ENCODE peak calls at places on chromosomes 6 and 20, in nine cellular contexts. One of them, this sample, is unnamed.

GRCh38 chr6:37583261-37583660 is 83.6 kb upstream of the CCDC167 start:
- DNase-seq in IMR-90: no peak
- DNase-seq in progenitor cell of endocrine pancreas: no peak
- DNase-seq in RCC 7860: no peak
- DNase-seq in GM04503: no peak
- DNase-seq in body of pancreas: no peak
- DNase-seq in stimulated activated CD4-positive, alpha-beta T cell treated with anti-CD3 and anti-CD28 coated beads, Interleukin-1b, Interleukin-23, amount 100 ng/mL, for 1 hour: no peak
- DNase-seq in epithelial cell of prostate: no peak
- DNase-seq in substantia nigra: no peak
- DNase-seq in this sample: no peak

GRCh38 chr6:91083226-91083625 is 496.4 kb upstream of the MAP3K7 start:
- DNase-seq in progenitor cell of endocrine pancreas: no peak
- DNase-seq in GM04503: no peak
- DNase-seq in body of pancreas: no peak
- DNase-seq in IMR-90: no peak
- DNase-seq in substantia nigra: no peak
- DNase-seq in stimulated activated CD4-positive, alpha-beta T cell treated with anti-CD3 and anti-CD28 coated beads, Interleukin-1b, Interleukin-23, amount 100 ng/mL, for 1 hour: no peak
- DNase-seq in epithelial cell of prostate: no peak
- DNase-seq in RCC 7860: no peak
- DNase-seq in this sample: no peak

GRCh38 chr6:148263961-148264360 is 78.7 kb upstream of the SASH1 start:
- DNase-seq in RCC 7860: no peak
- DNase-seq in IMR-90: peak; percentile 20
- DNase-seq in progenitor cell of endocrine pancreas: no peak
- DNase-seq in GM04503: no peak
- DNase-seq in body of pancreas: no peak
- DNase-seq in stimulated activated CD4-positive, alpha-beta T cell treated with anti-CD3 and anti-CD28 coated beads, Interleukin-1b, Interleukin-23, amount 100 ng/mL, for 1 hour: no peak
- DNase-seq in substantia nigra: no peak
- DNase-seq in epithelial cell of prostate: no peak
- DNase-seq in this sample: no peak

GRCh38 chr6:29647927-29648642 is 8.8 kb upstream of the MOG start:
- DNase-seq in body of pancreas: peak; percentile 13
- DNase-seq in IMR-90: peak; percentile 50
- DNase-seq in RCC 7860: no peak
- DNase-seq in GM04503: no peak
- DNase-seq in substantia nigra: no peak
- DNase-seq in epithelial cell of prostate: no peak
- DNase-seq in stimulated activated CD4-positive, alpha-beta T cell treated with anti-CD3 and anti-CD28 coated beads, Interleukin-1b, Interleukin-23, amount 100 ng/mL, for 1 hour: no peak
- DNase-seq in progenitor cell of endocrine pancreas: no peak
- DNase-seq in this sample: no peak

GRCh38 chr6:137975058-137975940 is 108.2 kb downstream of the TNFAIP3 start:
- DNase-seq in IMR-90: peak; percentile 22
- DNase-seq in stimulated activated CD4-positive, alpha-beta T cell treated with anti-CD3 and anti-CD28 coated beads, Interleukin-1b, Interleukin-23, amount 100 ng/mL, for 1 hour: no peak
- DNase-seq in progenitor cell of endocrine pancreas: no peak
- DNase-seq in body of pancreas: no peak
- DNase-seq in GM04503: no peak
- DNase-seq in epithelial cell of prostate: no peak
- DNase-seq in substantia nigra: no peak
- DNase-seq in RCC 7860: no peak
- DNase-seq in this sample: no peak

GRCh38 chr20:57835462-57836455 is 125.9 kb upstream of the PMEPA1 start:
- DNase-seq in IMR-90: no peak
- DNase-seq in stimulated activated CD4-positive, alpha-beta T cell treated with anti-CD3 and anti-CD28 coated beads, Interleukin-1b, Interleukin-23, amount 100 ng/mL, for 1 hour: no peak
- DNase-seq in RCC 7860: no peak
- DNase-seq in substantia nigra: no peak
- DNase-seq in progenitor cell of endocrine pancreas: no peak
- DNase-seq in body of pancreas: no peak
- DNase-seq in epithelial cell of prostate: no peak
- DNase-seq in GM04503: no peak
- DNase-seq in this sample: no peak

GRCh38 chr6:117615981-117616961 is 14.0 kb upstream of the GOPC start:
- DNase-seq in substantia nigra: no peak
- DNase-seq in progenitor cell of endocrine pancreas: no peak
- DNase-seq in epithelial cell of prostate: no peak
- DNase-seq in IMR-90: peak; percentile 11
- DNase-seq in stimulated activated CD4-positive, alpha-beta T cell treated with anti-CD3 and anti-CD28 coated beads, Interleukin-1b, Interleukin-23, amount 100 ng/mL, for 1 hour: no peak
- DNase-seq in GM04503: no peak
- DNase-seq in body of pancreas: no peak
- DNase-seq in RCC 7860: peak; percentile 87
- DNase-seq in this sample: no peak

GRCh38 chr6:110534731-110535164 is 58.3 kb upstream of the SLC22A16 start:
- DNase-seq in GM04503: peak; percentile 79
- DNase-seq in stimulated activated CD4-positive, alpha-beta T cell treated with anti-CD3 and anti-CD28 coated beads, Interleukin-1b, Interleukin-23, amount 100 ng/mL, for 1 hour: no peak
- DNase-seq in progenitor cell of endocrine pancreas: no peak
- DNase-seq in body of pancreas: no peak
- DNase-seq in epithelial cell of prostate: no peak
- DNase-seq in RCC 7860: peak; percentile 44
- DNase-seq in IMR-90: peak; percentile 72
- DNase-seq in substantia nigra: no peak
- DNase-seq in this sample: peak; percentile 46

GRCh38 chr6:39566381-39566934 is 158.8 kb downstream of the KIF6 start:
- DNase-seq in IMR-90: no peak
- DNase-seq in epithelial cell of prostate: no peak
- DNase-seq in substantia nigra: no peak
- DNase-seq in body of pancreas: no peak
- DNase-seq in RCC 7860: no peak
- DNase-seq in stimulated activated CD4-positive, alpha-beta T cell treated with anti-CD3 and anti-CD28 coated beads, Interleukin-1b, Interleukin-23, amount 100 ng/mL, for 1 hour: no peak
- DNase-seq in GM04503: no peak
- DNase-seq in progenitor cell of endocrine pancreas: no peak
- DNase-seq in this sample: no peak

GRCh38 chr6:165662041-165662491 is 975 bp downstream of the PDE10A start:
- DNase-seq in substantia nigra: no peak
- DNase-seq in progenitor cell of endocrine pancreas: peak; percentile 47
- DNase-seq in GM04503: no peak
- DNase-seq in stimulated activated CD4-positive, alpha-beta T cell treated with anti-CD3 and anti-CD28 coated beads, Interleukin-1b, Interleukin-23, amount 100 ng/mL, for 1 hour: no peak
- DNase-seq in body of pancreas: no peak
- DNase-seq in epithelial cell of prostate: no peak
- DNase-seq in IMR-90: peak; percentile 18
- DNase-seq in RCC 7860: peak; percentile 53
- DNase-seq in this sample: no peak

GRCh38 chr6:30750379-30750668 is 6.0 kb upstream of the IER3 start:
- DNase-seq in substantia nigra: no peak
- DNase-seq in RCC 7860: no peak
- DNase-seq in GM04503: no peak
- DNase-seq in body of pancreas: no peak
- DNase-seq in progenitor cell of endocrine pancreas: no peak
- DNase-seq in IMR-90: no peak
- DNase-seq in epithelial cell of prostate: no peak
- DNase-seq in stimulated activated CD4-positive, alpha-beta T cell treated with anti-CD3 and anti-CD28 coated beads, Interleukin-1b, Interleukin-23, amount 100 ng/mL, for 1 hour: no peak
- DNase-seq in this sample: no peak

GRCh38 chr6:111852704-111853103 is 20.5 kb downstream of the FYN start:
- DNase-seq in RCC 7860: no peak
- DNase-seq in GM04503: peak; percentile 50
- DNase-seq in stimulated activated CD4-positive, alpha-beta T cell treated with anti-CD3 and anti-CD28 coated beads, Interleukin-1b, Interleukin-23, amount 100 ng/mL, for 1 hour: no peak
- DNase-seq in IMR-90: peak; percentile 34
- DNase-seq in progenitor cell of endocrine pancreas: no peak
- DNase-seq in epithelial cell of prostate: peak; percentile 5
- DNase-seq in body of pancreas: peak; percentile 33
- DNase-seq in substantia nigra: no peak
- DNase-seq in this sample: no peak

GRCh38 chr20:2311329-2311728 is 15.5 kb downstream of the TGM3 start:
- DNase-seq in GM04503: no peak
- DNase-seq in epithelial cell of prostate: no peak
- DNase-seq in stimulated activated CD4-positive, alpha-beta T cell treated with anti-CD3 and anti-CD28 coated beads, Interleukin-1b, Interleukin-23, amount 100 ng/mL, for 1 hour: no peak
- DNase-seq in IMR-90: no peak
- DNase-seq in progenitor cell of endocrine pancreas: no peak
- DNase-seq in substantia nigra: no peak
- DNase-seq in body of pancreas: no peak
- DNase-seq in RCC 7860: no peak
- DNase-seq in this sample: no peak

GRCh38 chr20:45345104-45345936 is 2.9 kb downstream of the SDC4 start:
- DNase-seq in body of pancreas: peak; percentile 84
- DNase-seq in epithelial cell of prostate: no peak
- DNase-seq in RCC 7860: no peak
- DNase-seq in GM04503: no peak
- DNase-seq in stimulated activated CD4-positive, alpha-beta T cell treated with anti-CD3 and anti-CD28 coated beads, Interleukin-1b, Interleukin-23, amount 100 ng/mL, for 1 hour: no peak
- DNase-seq in substantia nigra: no peak
- DNase-seq in IMR-90: no peak
- DNase-seq in progenitor cell of endocrine pancreas: no peak
- DNase-seq in this sample: no peak

GRCh38 chr6:123360359-123360758 is 276.4 kb downstream of the TRDN start:
- DNase-seq in stimulated activated CD4-positive, alpha-beta T cell treated with anti-CD3 and anti-CD28 coated beads, Interleukin-1b, Interleukin-23, amount 100 ng/mL, for 1 hour: no peak
- DNase-seq in GM04503: no peak
- DNase-seq in body of pancreas: no peak
- DNase-seq in IMR-90: no peak
- DNase-seq in substantia nigra: no peak
- DNase-seq in progenitor cell of endocrine pancreas: no peak
- DNase-seq in RCC 7860: no peak
- DNase-seq in epithelial cell of prostate: no peak
- DNase-seq in this sample: no peak

GRCh38 chr20:57659789-57660509 is 39.7 kb upstream of the ZBP1 start:
- DNase-seq in epithelial cell of prostate: no peak
- DNase-seq in stimulated activated CD4-positive, alpha-beta T cell treated with anti-CD3 and anti-CD28 coated beads, Interleukin-1b, Interleukin-23, amount 100 ng/mL, for 1 hour: no peak
- DNase-seq in IMR-90: no peak
- DNase-seq in RCC 7860: no peak
- DNase-seq in GM04503: no peak
- DNase-seq in progenitor cell of endocrine pancreas: no peak
- DNase-seq in substantia nigra: no peak
- DNase-seq in body of pancreas: no peak
- DNase-seq in this sample: no peak

GRCh38 chr6:159727717-159728440 is 573 bp downstream of the WTAP start:
- DNase-seq in epithelial cell of prostate: no peak
- DNase-seq in substantia nigra: no peak
- DNase-seq in IMR-90: no peak
- DNase-seq in body of pancreas: no peak
- DNase-seq in stimulated activated CD4-positive, alpha-beta T cell treated with anti-CD3 and anti-CD28 coated beads, Interleukin-1b, Interleukin-23, amount 100 ng/mL, for 1 hour: no peak
- DNase-seq in GM04503: no peak
- DNase-seq in RCC 7860: no peak
- DNase-seq in progenitor cell of endocrine pancreas: peak; percentile 37
- DNase-seq in this sample: no peak

GRCh38 chr20:32325706-32326506 is 32.2 kb upstream of the ASXL1 start:
- DNase-seq in body of pancreas: peak; percentile 74
- DNase-seq in IMR-90: peak; percentile 79
- DNase-seq in GM04503: no peak
- DNase-seq in substantia nigra: no peak
- DNase-seq in RCC 7860: peak; percentile 93
- DNase-seq in stimulated activated CD4-positive, alpha-beta T cell treated with anti-CD3 and anti-CD28 coated beads, Interleukin-1b, Interleukin-23, amount 100 ng/mL, for 1 hour: no peak
- DNase-seq in progenitor cell of endocrine pancreas: no peak
- DNase-seq in epithelial cell of prostate: peak; percentile 79
- DNase-seq in this sample: no peak

This sample was measured in tibial nerve.